ENCODE peak calls at places on chromosomes 7 and 10, in seven cellular contexts. P is foreskin fibroblast; T is endothelial cell; S is activated B cell treated with CpG ODN at 0.5 μM for 24 hours; D is psoas muscle; L is mucosa of descending colon; X is CD8-positive, alpha-beta T cell. G is an unnamed sample.

GRCh38 chr10:88793747-88794299 is 8.7 kb upstream of the LIPM start:
- DNase-seq in P (peak; percentile 61), T (no peak), S (no peak), D (no peak), L (no peak), X (no peak), G (peak; percentile 20)

GRCh38 chr10:60082341-60083038 is 176.1 kb upstream of the CCDC6 start:
- DNase-seq in P (peak; percentile 6), T (no peak), S (no peak), D (no peak), L (no peak), X (no peak), G (no peak)

GRCh38 chr7:13731643-13732042 is 257.8 kb downstream of the ETV1 start:
- DNase-seq in P (peak; percentile 45), T (no peak), S (no peak), D (no peak), L (no peak), X (no peak), G (no peak)

GRCh38 chr7:22356010-22356854 is 722 bp downstream of the RAPGEF5 start:
- DNase-seq in P (no peak), T (peak; percentile 37), S (no peak), D (no peak), L (peak; percentile 64), X (no peak), G (peak; percentile 61)

GRCh38 chr10:77444041-77444440 is 193.6 kb downstream of the KCNMA1 start:
- DNase-seq in P (no peak), T (no peak), S (no peak), D (no peak), L (no peak), X (no peak), G (no peak)

GRCh38 chr7:33886100-33886623 is 19.2 kb upstream of the BMPER start:
- DNase-seq in P (peak; percentile 38), T (peak; percentile 75), S (no peak), D (no peak), L (no peak), X (no peak), G (no peak)

GRCh38 chr7:45185028-45185863 is 27.7 kb downstream of the RAMP3 start:
- DNase-seq in P (no peak), T (no peak), S (no peak), D (no peak), L (no peak), X (no peak), G (no peak)

GRCh38 chr7:44307301-44307900 is 18.0 kb downstream of the CAMK2B start:
- DNase-seq in P (peak; percentile 75), T (no peak), S (peak; percentile 2), D (peak; percentile 67), L (no peak), X (no peak), G (no peak)

GRCh38 chr7:70937424-70937823 is 194.5 kb upstream of the GALNT17 start:
- DNase-seq in P (no peak), T (no peak), S (no peak), D (no peak), L (no peak), X (no peak), G (no peak)

GRCh38 chr10:78706986-78707500 is 361.7 kb upstream of the ZMIZ1 start:
- DNase-seq in P (no peak), T (no peak), S (no peak), D (no peak), L (no peak), X (no peak), G (no peak)

GRCh38 chr7:2079332-2080068 is 153.2 kb downstream of the MAD1L1 start:
- DNase-seq in P (no peak), T (no peak), S (no peak), D (no peak), L (peak; percentile 50), X (peak; percentile 21), G (no peak)

GRCh38 chr7:22452142-22452763 is 47.7 kb downstream of the STEAP1B start:
- DNase-seq in P (peak; percentile 48), T (peak; percentile 71), S (peak; percentile 34), D (peak; percentile 66), L (peak; percentile 90), X (peak; percentile 18), G (peak; percentile 43)

GRCh38 chr7:44158873-44159631 is 17.9 kb upstream of the MYL7 start:
- DNase-seq in P (no peak), T (no peak), S (no peak), D (no peak), L (no peak), X (no peak), G (no peak)

GRCh38 chr7:111953611-111954010 is 252.6 kb downstream of the DOCK4 start:
- DNase-seq in P (peak; percentile 30), T (no peak), S (no peak), D (no peak), L (peak; percentile 11), X (no peak), G (no peak)

GRCh38 chr7:92773808-92774207 is 62.6 kb downstream of the CDK6 start:
- DNase-seq in P (no peak), T (no peak), S (no peak), D (no peak), L (no peak), X (no peak), G (no peak)

GRCh38 chr10:11721813-11722212 is 20.4 kb upstream of the ECHDC3 start:
- DNase-seq in P (no peak), T (no peak), S (no peak), D (no peak), L (no peak), X (no peak), G (no peak)

GRCh38 chr7:139246905-139247304 is 15.9 kb downstream of the UBN2 start:
- DNase-seq in P (peak; percentile 74), T (no peak), S (no peak), D (no peak), L (no peak), X (no peak), G (no peak)

GRCh38 chr7:98995523-98996161 is 117.3 kb downstream of the TRRAP start:
- DNase-seq in P (no peak), T (no peak), S (no peak), D (no peak), L (no peak), X (no peak), G (no peak)

GRCh38 chr10:45008524-45009161 is 7.9 kb downstream of the ZNF22 start:
- DNase-seq in P (peak; percentile 90), T (peak; percentile 44), S (no peak), D (no peak), L (peak; percentile 62), X (peak; percentile 17), G (peak; percentile 20)

GRCh38 chr10:86506499-86506898 is 15.1 kb downstream of the WAPL start:
- DNase-seq in P (no peak), T (no peak), S (no peak), D (no peak), L (no peak), X (no peak), G (no peak)

GRCh38 chr10:16518822-16519221 is 2.9 kb downstream of the C1QL3 start:
- DNase-seq in P (no peak), T (no peak), S (no peak), D (no peak), L (no peak), X (no peak), G (no peak)

GRCh38 chr7:122337011-122337410 is 32.5 kb upstream of the FEZF1 start:
- DNase-seq in P (no peak), T (no peak), S (no peak), D (no peak), L (no peak), X (no peak), G (no peak)

GRCh38 chr7:128443817-128444216 is 11.9 kb upstream of the HILPDA start:
- DNase-seq in P (no peak), T (no peak), S (no peak), D (no peak), L (peak; percentile 47), X (no peak), G (no peak)

GRCh38 chr7:73770002-73770859 is at the start of gene CLDN3:
- DNase-seq in P (peak; percentile 33), T (peak; percentile 9), S (no peak), D (peak; percentile 48), L (peak; percentile 96), X (peak; percentile 11), G (peak; percentile 23)

GRCh38 chr7:3559178-3559765 is 258.2 kb downstream of the SDK1 start:
- DNase-seq in P (peak; percentile 95), T (no peak), S (no peak), D (no peak), L (peak; percentile 43), X (no peak), G (no peak)

GRCh38 chr10:102542800-102543418 is 39.1 kb downstream of the SUFU start:
- DNase-seq in P (peak; percentile 20), T (no peak), S (no peak), D (no peak), L (no peak), X (no peak), G (no peak)

GRCh38 chr10:11301571-11302111 is 284.0 kb downstream of the CELF2 start:
- DNase-seq in P (no peak), T (no peak), S (no peak), D (no peak), L (no peak), X (no peak), G (no peak)

GRCh38 chr7:106370542-106370941 is 85.8 kb upstream of the NAMPT start:
- DNase-seq in P (no peak), T (no peak), S (no peak), D (no peak), L (no peak), X (no peak), G (no peak)

GRCh38 chr10:10589540-10589939 is 428.1 kb upstream of the CELF2 start:
- DNase-seq in P (peak; percentile 95), T (no peak), S (no peak), D (no peak), L (peak; percentile 5), X (no peak), G (peak; percentile 28)

GRCh38 chr10:71212249-71213126 is at the start of gene UNC5B:
- DNase-seq in P (peak; percentile 98), T (peak; percentile 91), S (peak; percentile 51), D (peak; percentile 95), L (peak; percentile 90), X (peak; percentile 51), G (peak; percentile 74)
- TF ChIP-seq CTCF in P (no peak), T (peak; percentile 37), S (no peak), D (peak; percentile 51), L (no peak), X (no peak), G (no peak)

GRCh38 chr7:41889040-41889439 is 186.2 kb upstream of the INHBA start:
- DNase-seq in P (no peak), T (no peak), S (no peak), D (no peak), L (no peak), X (no peak), G (peak; percentile 14)
- TF ChIP-seq CTCF in P (no peak), T (no peak), S (no peak), D (no peak), L (no peak), X (no peak), G (no peak)

DNA sequence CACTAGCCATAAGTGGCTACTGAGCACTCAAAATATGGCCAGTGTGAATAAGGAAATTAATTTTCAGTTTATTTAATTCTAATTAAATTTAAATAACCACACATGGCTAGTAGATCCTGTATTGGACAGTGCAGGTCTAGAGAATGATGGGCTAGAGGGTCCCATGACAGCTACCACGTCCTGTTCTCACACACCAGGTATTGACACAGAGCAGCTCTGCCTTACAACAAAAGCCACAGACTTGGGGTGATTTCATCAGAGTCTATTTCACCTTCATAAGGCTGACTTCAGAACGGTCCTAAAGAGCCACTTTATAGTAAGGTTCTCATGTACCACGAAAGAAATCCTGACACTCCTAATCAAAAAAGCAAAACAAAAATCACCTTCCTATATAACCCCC is 111.3 kb downstream of the UBE2H start:
- DNase-seq in P (no peak), T (no peak), S (no peak), D (no peak), L (no peak), X (no peak), G (no peak)
- TF ChIP-seq CTCF in P (no peak), T (no peak), S (no peak), D (no peak), L (no peak), X (no peak), G (no peak)

GRCh38 chr10:14244147-14244546 is 86.6 kb downstream of the FRMD4A start:
- DNase-seq in P (no peak), T (peak; percentile 8), S (no peak), D (no peak), L (no peak), X (no peak), G (no peak)
- TF ChIP-seq CTCF in P (no peak), T (peak; percentile 11), S (no peak), D (no peak), L (no peak), X (no peak), G (no peak)

G was measured in GM06990.